ENCODE peak calls at places on chromosomes 6 and 20, in six cellular contexts. R is tibial artery, G is EL, I is left ventricle myocardium superior, K is NCI-H345, T is T1000. W is an unnamed sample.

GRCh38 chr6:25173951-25174474 is 105.2 kb upstream of the CARMIL1 start:
- DNase-seq in R (no peak), G (peak), I (no peak), K (peak), T (peak), W (no peak)

GRCh38 chr6:109687271-109687721 is 3.7 kb downstream of the AK9 start:
- DNase-seq in R (peak), G (peak), I (no peak), K (no peak), T (peak), W (no peak)

GRCh38 chr6:139129284-139129683 is 5.6 kb upstream of the HECA start:
- DNase-seq in R (peak), G (no peak), I (no peak), K (no peak), T (no peak), W (no peak)

GRCh38 chr6:119535332-119535731 is 185.8 kb upstream of the MAN1A1 start:
- DNase-seq in R (no peak), G (no peak), I (no peak), K (no peak), T (no peak), W (no peak)

GRCh38 chr6:150006961-150007464 is 18.3 kb downstream of the RAET1L start:
- DNase-seq in R (no peak), G (peak), I (no peak), K (peak), T (no peak), W (no peak)

GRCh38 chr6:101080597-101080996 is 199.5 kb upstream of the ASCC3 start:
- DNase-seq in R (no peak), G (peak), I (no peak), K (no peak), T (no peak), W (no peak)

GRCh38 chr20:41848180-41848579 is 230.0 kb upstream of the CHD6 start:
- DNase-seq in R (no peak), G (no peak), I (no peak), K (no peak), T (no peak), W (no peak)

GRCh38 chr6:224350-224749 is 67.9 kb upstream of the DUSP22 start:
- DNase-seq in R (no peak), G (no peak), I (no peak), K (no peak), T (no peak), W (no peak)

GRCh38 chr6:9121551-9121950 is 686.2 kb upstream of the SLC35B3 start:
- DNase-seq in R (no peak), G (peak), I (no peak), K (no peak), T (no peak), W (no peak)

GRCh38 chr20:33664085-33664761 is 2.1 kb downstream of the C20orf144 start:
- DNase-seq in R (no peak), G (no peak), I (no peak), K (no peak), T (no peak), W (no peak)

GRCh38 chr20:25720285-25720684 is 23.6 kb upstream of the ZNF337 start:
- DNase-seq in R (no peak), G (no peak), I (no peak), K (peak), T (no peak), W (no peak)

GRCh38 chr6:73873081-73873480 is 177.1 kb downstream of the CD109 start:
- DNase-seq in R (no peak), G (peak), I (no peak), K (no peak), T (no peak), W (no peak)

GRCh38 chr6:167676000-167676665 is 150.6 kb upstream of the AFDN start:
- DNase-seq in R (no peak), G (no peak), I (no peak), K (no peak), T (no peak), W (peak)

GRCh38 chr6:121305957-121306607 is 28.2 kb downstream of the TBC1D32 start:
- DNase-seq in R (no peak), G (peak), I (no peak), K (peak), T (no peak), W (no peak)